ENCODE peak calls at places on chromosomes 11 and 22, in eight cellular contexts. V is heart right ventricle, M is B cell, T is stomach, N is GM20000, G is lower leg skin, K is GM12878, R is cardiac fibroblast. Y is an unnamed sample.

GRCh38 chr11:45048313-45048841 is 97.7 kb upstream of the TP53I11 start:
- DNase-seq in V (peak; percentile 25), M (no peak), T (no peak), N (no peak), G (no peak), K (no peak), R (peak; percentile 23), Y (no peak)

GRCh38 chr22:25161916-25162530 is 37.6 kb upstream of the CRYBB3 start:
- DNase-seq in V (no peak), M (no peak), T (no peak), N (no peak), G (no peak), K (no peak), R (no peak), Y (no peak)

GRCh38 chr11:118306556-118306955 is 2.0 kb downstream of the CD3E start:
- DNase-seq in V (no peak), M (no peak), T (no peak), N (no peak), G (no peak), K (no peak), R (no peak), Y (no peak)

GRCh38 chr11:106697058-106697457 is 321.2 kb downstream of the GUCY1A2 start:
- DNase-seq in V (no peak), M (no peak), T (no peak), N (no peak), G (no peak), K (no peak), R (peak; percentile 84), Y (no peak)

GRCh38 chr11:1227551-1228182 is 4.8 kb downstream of the MUC5B start:
- DNase-seq in V (no peak), M (peak; percentile 41), T (no peak), N (peak; percentile 43), G (no peak), K (no peak), R (no peak), Y (no peak)

GRCh38 chr22:38115423-38116205 is 5.1 kb upstream of the BAIAP2L2 start:
- DNase-seq in V (no peak), M (no peak), T (no peak), N (no peak), G (no peak), K (no peak), R (no peak), Y (no peak)

GRCh38 chr22:47176573-47177333 is 414.3 kb downstream of the TBC1D22A start:
- DNase-seq in V (no peak), M (no peak), T (no peak), N (no peak), G (no peak), K (no peak), R (no peak), Y (no peak)

GRCh38 chr11:35546317-35546716 is 20.9 kb upstream of the PAMR1 start:
- DNase-seq in V (no peak), M (peak; percentile 18), T (no peak), N (no peak), G (no peak), K (no peak), R (peak; percentile 57), Y (no peak)

GRCh38 chr11:65773784-65774411 is 6.9 kb downstream of the AP5B1 start:
- DNase-seq in V (no peak), M (no peak), T (peak; percentile 15), N (no peak), G (no peak), K (no peak), R (no peak), Y (no peak)

GRCh38 chr22:40310081-40310770 is 36.1 kb upstream of the ADSL start:
- DNase-seq in V (no peak), M (no peak), T (no peak), N (no peak), G (no peak), K (no peak), R (peak; percentile 31), Y (no peak)

GRCh38 chr11:12139144-12139881 is 28.9 kb downstream of the MICAL2 start:
- DNase-seq in V (no peak), M (no peak), T (no peak), N (no peak), G (no peak), K (no peak), R (peak; percentile 88), Y (no peak)

GRCh38 chr11:121109916-121110656 is 9.0 kb downstream of the TECTA start:
- DNase-seq in V (no peak), M (no peak), T (no peak), N (no peak), G (no peak), K (no peak), R (no peak), Y (no peak)

GRCh38 chr11:130829801-130830562 is 86.3 kb downstream of the SNX19 start:
- DNase-seq in V (peak; percentile 56), M (no peak), T (no peak), N (no peak), G (peak; percentile 26), K (no peak), R (no peak), Y (no peak)

GRCh38 chr11:6548121-6548520 is 51.0 kb downstream of the DNHD1 start:
- DNase-seq in V (no peak), M (no peak), T (no peak), N (no peak), G (no peak), K (no peak), R (no peak), Y (no peak)

GRCh38 chr11:61340985-61341384 is 8.0 kb downstream of the TKFC start:
- DNase-seq in V (no peak), M (no peak), T (no peak), N (no peak), G (no peak), K (no peak), R (no peak), Y (no peak)

GRCh38 chr11:91664521-91664920 is 560.1 kb upstream of the FAT3 start:
- DNase-seq in V (no peak), M (no peak), T (no peak), N (no peak), G (no peak), K (no peak), R (no peak), Y (no peak)

GRCh38 chr11:44812971-44813370 is 86.2 kb downstream of the TSPAN18 start:
- DNase-seq in V (no peak), M (no peak), T (no peak), N (no peak), G (no peak), K (no peak), R (no peak), Y (no peak)

GRCh38 chr22:28241637-28242290 is 322.7 kb upstream of the PITPNB start:
- DNase-seq in V (no peak), M (no peak), T (no peak), N (no peak), G (no peak), K (no peak), R (no peak), Y (no peak)

GRCh38 chr11:22510010-22510409 is 115.6 kb downstream of the FANCF start:
- DNase-seq in V (no peak), M (no peak), T (no peak), N (no peak), G (no peak), K (no peak), R (no peak), Y (no peak)

GRCh38 chr11:34051349-34052035 is at the start of gene CAPRIN1:
- DNase-seq in V (peak; percentile 88), M (peak; percentile 94), T (peak; percentile 87), N (peak; percentile 96), G (peak; percentile 78), K (peak; percentile 65), R (peak; percentile 88), Y (peak; percentile 80)
- TF ChIP-seq CTCF in V (no peak), M (no peak), T (no peak), N (no peak), G (no peak), K (no peak), R (no peak), Y (no peak)

GRCh38 chr22:30248484-30248883 is 1.9 kb upstream of the LIF start:
- DNase-seq in V (no peak), M (no peak), T (no peak), N (no peak), G (no peak), K (no peak), R (no peak), Y (no peak)

GRCh38 chr22:30247974-30248373 is 1.4 kb upstream of the LIF start:
- DNase-seq in V (no peak), M (no peak), T (no peak), N (no peak), G (no peak), K (no peak), R (no peak), Y (no peak)

GRCh38 chr22:30246962-30247376 is 410 bp upstream of the LIF start:
- DNase-seq in V (no peak), M (no peak), T (no peak), N (no peak), G (no peak), K (no peak), R (no peak), Y (no peak)

GRCh38 chr22:30245985-30246901 is at the start of gene LIF:
- DNase-seq in V (no peak), M (peak; percentile 88), T (no peak), N (peak; percentile 81), G (no peak), K (no peak), R (peak; percentile 89), Y (no peak)

DNA sequence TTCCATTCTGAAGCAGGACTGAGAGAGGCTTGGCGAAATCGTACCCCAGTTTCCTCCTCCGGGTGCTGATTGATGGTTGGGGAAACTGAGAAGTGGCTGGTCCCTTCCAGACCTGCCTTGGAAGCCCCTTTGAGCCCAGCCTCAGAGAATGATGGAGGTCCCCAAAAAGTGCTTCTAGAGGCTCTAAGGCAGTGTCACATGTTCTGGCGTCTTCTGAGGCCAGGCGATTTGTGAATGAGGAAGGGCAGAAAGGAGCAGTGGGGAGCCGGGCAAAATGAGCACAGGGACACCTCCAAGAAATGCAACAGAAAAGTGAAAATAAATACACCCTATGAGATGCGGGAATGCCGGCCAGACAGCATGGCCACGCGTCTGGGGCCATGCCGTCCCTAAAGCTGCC is 1.0 kb upstream of the LIF start:
- DNase-seq in V (no peak), M (no peak), T (no peak), N (no peak), G (no peak), K (no peak), R (no peak), Y (no peak)
- TF ChIP-seq CTCF in V (no peak), M (no peak), T (no peak), N (no peak), G (no peak), K (no peak), R (no peak), Y (no peak)

GRCh38 chr11:13462311-13462927 is 603 bp downstream of the BTBD10 start:
- DNase-seq in V (peak; percentile 57), M (peak; percentile 21), T (peak; percentile 43), N (peak; percentile 43), G (peak; percentile 52), K (no peak), R (peak; percentile 59), Y (peak; percentile 7)
- TF ChIP-seq CTCF in V (no peak), M (no peak), T (no peak), N (no peak), G (no peak), K (no peak), R (no peak), Y (no peak)

DNA sequence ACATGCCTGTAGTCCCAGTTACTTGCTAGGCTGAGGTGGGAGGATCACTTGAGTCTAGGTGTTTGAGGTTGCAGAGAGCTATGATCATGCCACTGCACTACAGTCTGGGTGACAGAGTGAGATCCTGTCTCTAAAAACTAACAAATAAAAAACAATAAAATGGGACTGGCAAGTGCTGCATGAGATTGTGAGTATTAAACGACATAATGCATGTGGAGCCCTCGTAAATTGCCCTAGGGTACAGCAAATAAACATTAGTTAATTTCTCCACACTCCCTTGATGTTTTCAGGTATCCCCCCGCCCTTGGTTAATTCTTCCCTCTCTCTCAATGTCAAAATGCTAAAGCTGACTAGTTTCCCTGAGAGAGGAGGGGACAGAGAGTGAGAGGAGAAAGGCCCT is 4.9 kb upstream of the RHOG start:
- DNase-seq in V (no peak), M (no peak), T (no peak), N (no peak), G (no peak), K (no peak), R (no peak), Y (no peak)
- TF ChIP-seq CTCF in V (no peak), M (no peak), T (no peak), N (no peak), G (no peak), K (no peak), R (no peak), Y (no peak)